ENCODE peak calls at places on chromosomes 1 and 21, in five cellular contexts. U, X, O, K and E are unnamed samples.

GRCh38 chr1:60903591-60903990 is 178.8 kb upstream of the NFIA start:
- DNase-seq in X (no peak), O (no peak), U (no peak), K (no peak), E (peak)

GRCh38 chr21:33042812-33043211 is 17.1 kb downstream of the OLIG2 start:
- DNase-seq in X (no peak), U (no peak), O (peak), K (peak), E (peak)

GRCh38 chr1:2208309-2209239 is 14.0 kb upstream of the FAAP20 start:
- DNase-seq in U (no peak), O (peak), K (no peak), X (peak), E (peak)

GRCh38 chr1:209659909-209660308 is 7.7 kb upstream of the LAMB3 start:
- DNase-seq in O (no peak), X (no peak), U (no peak), K (no peak), E (no peak)

GRCh38 chr1:172180886-172181285 is 239.6 kb upstream of the C1orf105 start:
- DNase-seq in X (no peak), O (no peak), U (no peak), K (no peak), E (no peak)

GRCh38 chr21:39803393-39803792 is 58.4 kb downstream of the IGSF5 start:
- DNase-seq in K (no peak), U (no peak), X (no peak), O (no peak), E (no peak)

GRCh38 chr21:17610862-17611261 is 1.8 kb downstream of the BTG3 start:
- DNase-seq in U (no peak), K (no peak), X (no peak), O (no peak), E (no peak)

GRCh38 chr1:28119576-28119975 is 31.2 kb upstream of the EYA3 start:
- DNase-seq in X (no peak), U (no peak), K (no peak), O (no peak), E (no peak)

GRCh38 chr1:244163131-244163530 is 112.0 kb downstream of the ZBTB18 start:
- DNase-seq in X (no peak), K (no peak), O (no peak), U (no peak), E (peak)

GRCh38 chr1:45913183-45913924 is 109.9 kb downstream of the MAST2 start:
- DNase-seq in K (peak), X (no peak), U (no peak), O (peak), E (peak)

GRCh38 chr1:212410231-212410825 is 4.4 kb downstream of the PACC1 start:
- DNase-seq in U (no peak), K (no peak), X (no peak), O (no peak), E (no peak)

GRCh38 chr1:232473319-232473718 is 156.6 kb downstream of the SIPA1L2 start:
- DNase-seq in U (no peak), K (no peak), O (no peak), X (no peak), E (no peak)

GRCh38 chr1:23585321-23586022 is 26.2 kb upstream of the ID3 start:
- DNase-seq in K (peak), O (peak), U (no peak), X (no peak), E (peak)

GRCh38 chr1:24964811-24965570 is 34.9 kb upstream of the RUNX3 start:
- DNase-seq in U (peak), X (no peak), O (peak), K (peak), E (no peak)

GRCh38 chr21:25708467-25709065 is 26.1 kb downstream of the ATP5PF start:
- DNase-seq in O (no peak), U (peak), X (no peak), K (peak), E (peak)

GRCh38 chr1:184160942-184161698 is 109.6 kb downstream of the TSEN15 start:
- DNase-seq in X (no peak), O (peak), K (no peak), U (no peak), E (no peak)

GRCh38 chr1:237237721-237238120 is 195.7 kb downstream of the RYR2 start:
- DNase-seq in U (no peak), X (no peak), K (no peak), O (no peak), E (no peak)

GRCh38 chr1:220431840-220432239 is 96.1 kb upstream of the MARK1 start:
- DNase-seq in U (no peak), K (no peak), X (no peak), O (no peak), E (no peak)

GRCh38 chr1:1361233-1361981 is 3.1 kb upstream of the MXRA8 start:
- DNase-seq in X (no peak), U (no peak), K (no peak), O (no peak), E (no peak)

GRCh38 chr1:160376525-160377131 is 9.8 kb downstream of the NHLH1 start:
- DNase-seq in X (no peak), O (no peak), K (peak), U (no peak), E (peak)

GRCh38 chr1:40270152-40270834 is 12.3 kb downstream of the ZMPSTE24 start:
- DNase-seq in K (no peak), X (no peak), U (no peak), O (no peak), E (no peak)

GRCh38 chr1:230743874-230744273 is 3.3 kb upstream of the CAPN9 start:
- DNase-seq in U (no peak), K (no peak), X (no peak), O (no peak), E (no peak)

GRCh38 chr1:54982739-54983138 is 2.3 kb downstream of the TMEM61 start:
- DNase-seq in X (no peak), U (no peak), K (no peak), O (no peak), E (no peak)

GRCh38 chr21:29947119-29947518 is 7.3 kb upstream of the GRIK1 start:
- DNase-seq in U (no peak), K (no peak), O (no peak), X (no peak), E (no peak)

GRCh38 chr1:56688522-56689026 is 43.5 kb downstream of the PRKAA2 start:
- DNase-seq in O (peak), U (no peak), X (no peak), K (no peak), E (peak)

GRCh38 chr21:44702973-44703730 is 6.2 kb downstream of the KRTAP10-12 start:
- DNase-seq in U (no peak), K (no peak), O (no peak), X (peak), E (no peak)

GRCh38 chr1:8680628-8681316 is 136.7 kb downstream of the RERE start:
- DNase-seq in O (no peak), X (no peak), K (no peak), U (no peak), E (no peak)

GRCh38 chr1:8681317-8681650 is 136.2 kb downstream of the RERE start:
- DNase-seq in U (no peak), O (no peak), K (no peak), X (no peak), E (no peak)

GRCh38 chr1:8678688-8679410 is 138.6 kb downstream of the RERE start:
- DNase-seq in U (no peak), K (no peak), O (no peak), X (no peak), E (no peak)

GRCh38 chr1:8679411-8679800 is 138.0 kb downstream of the RERE start:
- DNase-seq in X (no peak), U (no peak), O (no peak), K (no peak), E (no peak)

DNA sequence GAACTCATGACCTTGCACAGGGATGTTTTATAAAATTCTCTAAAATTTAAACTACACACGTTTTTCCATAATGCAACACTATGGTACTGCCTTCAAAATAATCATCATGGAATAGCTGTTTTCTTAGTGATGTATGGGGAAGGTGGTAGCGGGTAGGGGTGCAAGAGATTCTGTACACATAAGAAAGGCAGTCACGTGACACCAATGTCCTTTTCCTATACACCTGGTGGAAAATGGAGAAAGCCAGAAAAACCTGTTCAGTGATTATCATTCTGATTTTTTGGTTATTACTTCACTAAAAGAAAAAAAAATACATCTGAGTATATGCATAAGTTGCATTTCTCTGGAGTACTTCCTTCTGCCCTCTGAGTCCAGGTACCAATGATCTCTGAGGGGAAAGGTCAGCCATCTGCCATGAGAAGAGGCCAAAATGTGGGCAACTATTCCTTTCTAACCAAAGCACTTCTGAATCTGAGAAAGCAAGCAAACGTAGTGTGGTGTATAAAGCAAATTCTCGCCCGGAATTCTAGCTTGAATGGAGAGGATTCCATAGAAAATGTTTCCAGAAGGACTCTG is 137.4 kb downstream of the RERE start:
- DNase-seq in K (no peak), O (no peak), U (no peak), X (no peak), E (no peak)
- H3K4me3 ChIP-seq in K (no peak), O (no peak), U (no peak), X (no peak), E (no peak)

GRCh38 chr1:162632234-162632666 is at the start of gene DDR2:
- DNase-seq in K (peak), U (no peak), O (peak), X (peak), E (peak)
- H3K4me3 ChIP-seq in K (peak), U (no peak), O (peak), X (peak), E (peak)

GRCh38 chr1:47439151-47440051 is 1.6 kb downstream of the FOXD2 start:
- DNase-seq in U (no peak), O (no peak), X (no peak), K (no peak), E (no peak)
- H3K4me3 ChIP-seq in U (no peak), O (no peak), X (no peak), K (no peak), E (no peak)

GRCh38 chr1:41365320-41365633 is 4.0 kb downstream of the FOXO6 start:
- DNase-seq in O (no peak), K (no peak), X (no peak), U (no peak), E (no peak)

GRCh38 chr1:41364444-41365319 is 3.4 kb downstream of the FOXO6 start:
- DNase-seq in X (no peak), U (no peak), K (no peak), O (no peak), E (no peak)

GRCh38 chr1:41367102-41367537 is 5.9 kb downstream of the FOXO6 start:
- DNase-seq in X (no peak), O (no peak), U (no peak), K (no peak), E (no peak)

GRCh38 chr1:41366428-41367101 is 5.3 kb downstream of the FOXO6 start:
- DNase-seq in U (no peak), X (no peak), K (no peak), O (no peak), E (no peak)

GRCh38 chr1:41365772-41366427 is 4.7 kb downstream of the FOXO6 start:
- DNase-seq in U (no peak), K (no peak), X (no peak), O (no peak), E (no peak)
- H3K4me3 ChIP-seq in U (peak), K (no peak), X (no peak), O (no peak), E (peak)